ENCODE peak calls at places on chromosome 9, in ten cellular contexts. Z, S, R, D, O, Q, X, E, I and M are unnamed samples.

GRCh38 chr9:121317737-121318630 is 50.0 kb downstream of the GSN start:
- DNase-seq in Z (no peak), S (no peak), R (no peak), D (no peak), O (no peak), Q (no peak), X (no peak), E (no peak), I (no peak), M (no peak)

GRCh38 chr9:21558627-21559401 is 76.7 kb upstream of the IFNE start:
- DNase-seq in Z (no peak), S (no peak), R (peak; percentile 75), D (no peak), O (no peak), Q (peak; percentile 0), X (no peak), E (peak; percentile 39), I (no peak), M (no peak)

GRCh38 chr9:114777841-114778240 is 28.0 kb downstream of the TNFSF15 start:
- DNase-seq in Z (no peak), S (peak; percentile 7), R (peak; percentile 39), D (no peak), O (no peak), Q (no peak), X (no peak), E (no peak), I (no peak), M (no peak)

GRCh38 chr9:5851445-5851844 is 18.5 kb upstream of the ERMP1 start:
- DNase-seq in Z (no peak), S (peak; percentile 86), R (no peak), D (no peak), O (no peak), Q (no peak), X (no peak), E (peak; percentile 95), I (no peak), M (peak; percentile 52)

GRCh38 chr9:69174645-69175487 is 789 bp downstream of the TJP2 start:
- DNase-seq in Z (peak; percentile 60), S (peak; percentile 98), R (peak; percentile 74), D (no peak), O (peak; percentile 93), Q (no peak), X (peak; percentile 42), E (peak; percentile 98), I (peak; percentile 80), M (peak; percentile 76)

GRCh38 chr9:76618762-76619161 is 145.5 kb upstream of the PCA3 start:
- DNase-seq in Z (no peak), S (peak; percentile 84), R (no peak), D (no peak), O (peak; percentile 97), Q (no peak), X (no peak), E (no peak), I (no peak), M (no peak)

GRCh38 chr9:98815552-98815951 is 8.1 kb downstream of the GALNT12 start:
- DNase-seq in Z (no peak), S (no peak), R (no peak), D (no peak), O (no peak), Q (no peak), X (no peak), E (no peak), I (no peak), M (no peak)

GRCh38 chr9:27626629-27627564 is 53.6 kb upstream of the C9orf72 start:
- DNase-seq in Z (no peak), S (no peak), R (peak; percentile 9), D (no peak), O (no peak), Q (no peak), X (no peak), E (peak; percentile 33), I (no peak), M (no peak)

GRCh38 chr9:98010450-98010849 is 27.3 kb downstream of the ANP32B start:
- DNase-seq in Z (no peak), S (peak; percentile 67), R (peak; percentile 59), D (peak; percentile 16), O (no peak), Q (no peak), X (no peak), E (peak; percentile 80), I (peak; percentile 89), M (peak; percentile 56)

GRCh38 chr9:35962126-35962906 is 4.4 kb upstream of the OR2S2 start:
- DNase-seq in Z (peak; percentile 29), S (peak; percentile 77), R (no peak), D (no peak), O (peak; percentile 64), Q (no peak), X (no peak), E (peak; percentile 34), I (no peak), M (no peak)

GRCh38 chr9:15308511-15308910 is 1.5 kb upstream of the TTC39B start:
- DNase-seq in Z (no peak), S (peak; percentile 71), R (no peak), D (no peak), O (no peak), Q (no peak), X (no peak), E (peak; percentile 87), I (no peak), M (no peak)

GRCh38 chr9:74783408-74783807 is 104.3 kb downstream of the TRPM6 start:
- DNase-seq in Z (no peak), S (peak; percentile 64), R (peak; percentile 73), D (no peak), O (peak; percentile 26), Q (no peak), X (no peak), E (peak; percentile 61), I (no peak), M (no peak)

GRCh38 chr9:88816141-88816540 is 175.1 kb upstream of the S1PR3 start:
- DNase-seq in Z (no peak), S (peak; percentile 74), R (no peak), D (no peak), O (peak; percentile 50), Q (no peak), X (no peak), E (no peak), I (no peak), M (no peak)

GRCh38 chr9:103789686-103790085 is 304.4 kb upstream of the SMC2 start:
- DNase-seq in Z (no peak), S (peak; percentile 44), R (peak; percentile 9), D (no peak), O (no peak), Q (no peak), X (no peak), E (peak; percentile 51), I (peak; percentile 67), M (peak; percentile 10)

GRCh38 chr9:38208206-38208901 is 139.3 kb upstream of the SHB start:
- DNase-seq in Z (no peak), S (no peak), R (peak; percentile 51), D (no peak), O (no peak), Q (no peak), X (no peak), E (peak; percentile 94), I (no peak), M (peak; percentile 57)

GRCh38 chr9:20358201-20358600 is 264.1 kb downstream of the MLLT3 start:
- DNase-seq in Z (no peak), S (peak; percentile 64), R (no peak), D (no peak), O (no peak), Q (no peak), X (no peak), E (peak; percentile 93), I (no peak), M (peak; percentile 28)

GRCh38 chr9:12975496-12975895 is 200.7 kb downstream of the LURAP1L start:
- DNase-seq in Z (no peak), S (no peak), R (no peak), D (no peak), O (no peak), Q (no peak), X (no peak), E (no peak), I (no peak), M (no peak)

GRCh38 chr9:95627802-95628201 is 111.0 kb upstream of the PTCH1 start:
- DNase-seq in Z (no peak), S (no peak), R (peak; percentile 18), D (no peak), O (no peak), Q (no peak), X (no peak), E (peak; percentile 10), I (no peak), M (no peak)

GRCh38 chr9:107870927-107871720 is 381.6 kb upstream of the KLF4 start:
- DNase-seq in Z (no peak), S (no peak), R (no peak), D (no peak), O (no peak), Q (no peak), X (no peak), E (peak; percentile 32), I (no peak), M (no peak)

GRCh38 chr9:91734371-91734981 is 215.6 kb downstream of the ROR2 start:
- DNase-seq in Z (peak; percentile 49), S (peak; percentile 68), R (peak; percentile 59), D (no peak), O (no peak), Q (peak; percentile 60), X (peak; percentile 78), E (peak; percentile 50), I (peak; percentile 27), M (peak; percentile 76)

GRCh38 chr9:132190966-132191365 is 29.1 kb downstream of the NTNG2 start:
- DNase-seq in Z (no peak), S (no peak), R (no peak), D (no peak), O (no peak), Q (no peak), X (no peak), E (no peak), I (no peak), M (no peak)

GRCh38 chr9:9920425-9920824 is 692.4 kb downstream of the PTPRD start:
- DNase-seq in Z (no peak), S (no peak), R (peak; percentile 42), D (peak; percentile 4), O (no peak), Q (no peak), X (no peak), E (no peak), I (no peak), M (no peak)

GRCh38 chr9:123643518-123643917 is 286.4 kb downstream of the DENND1A start:
- DNase-seq in Z (no peak), S (no peak), R (no peak), D (peak; percentile 35), O (no peak), Q (no peak), X (no peak), E (peak; percentile 75), I (no peak), M (no peak)

GRCh38 chr9:36780186-36780585 is 207.5 kb downstream of the MELK start:
- DNase-seq in Z (no peak), S (no peak), R (no peak), D (no peak), O (no peak), Q (no peak), X (no peak), E (no peak), I (no peak), M (no peak)

GRCh38 chr9:127313042-127313560 is 48.5 kb downstream of the GARNL3 start:
- DNase-seq in Z (no peak), S (no peak), R (no peak), D (no peak), O (no peak), Q (no peak), X (no peak), E (no peak), I (no peak), M (no peak)

GRCh38 chr9:89528540-89528939 is 30.6 kb upstream of the SEMA4D start:
- DNase-seq in Z (no peak), S (no peak), R (no peak), D (no peak), O (no peak), Q (no peak), X (no peak), E (peak; percentile 25), I (no peak), M (peak; percentile 29)

GRCh38 chr9:134378901-134379338 is 52.7 kb downstream of the RXRA start:
- DNase-seq in Z (no peak), S (peak; percentile 31), R (no peak), D (no peak), O (no peak), Q (no peak), X (no peak), E (peak; percentile 80), I (peak; percentile 63), M (peak; percentile 62)

GRCh38 chr9:76246680-76247079 is 147.5 kb downstream of the RFK start:
- DNase-seq in Z (no peak), S (no peak), R (no peak), D (no peak), O (no peak), Q (no peak), X (no peak), E (no peak), I (no peak), M (no peak)